ENCODE peak calls at places on chromosomes 5 and 9, in six cellular contexts. E, K, T, U, P and G are unnamed samples. For H3K9me3, the result is how much of the 10 kb centered on the place peaks cover.

GRCh38 chr5:6391151-6391550 is 12.8 kb upstream of the MED10 start:
- DNase-seq in E (no peak), K (no peak), T (no peak), U (no peak), P (no peak), G (no peak)

GRCh38 chr5:129541648-129542251 is 81.7 kb downstream of the ADAMTS19 start:
- DNase-seq in E (no peak), K (no peak), T (no peak), U (no peak), P (peak), G (no peak)

GRCh38 chr5:151694035-151694485 is 7.3 kb upstream of the SPARC start:
- DNase-seq in E (no peak), K (no peak), T (no peak), U (peak), P (no peak), G (no peak)

GRCh38 chr5:154366353-154366752 is 79.4 kb upstream of the SAP30L start:
- DNase-seq in E (no peak), K (no peak), T (no peak), U (no peak), P (peak), G (no peak)

GRCh38 chr9:14189578-14189977 is 124.4 kb downstream of the NFIB start:
- DNase-seq in E (no peak), K (no peak), T (no peak), U (no peak), P (peak), G (no peak)

GRCh38 chr5:30103056-30104020 is 1090.1 kb upstream of the CDH6 start:
- DNase-seq in E (no peak), K (no peak), T (no peak), U (no peak), P (peak), G (no peak)

GRCh38 chr9:76655121-76655531 is 109.1 kb upstream of the PCA3 start:
- DNase-seq in E (no peak), K (no peak), T (no peak), U (no peak), P (peak), G (no peak)

GRCh38 chr5:22754155-22754554 is 99.0 kb downstream of the CDH12 start:
- DNase-seq in E (no peak), K (no peak), T (no peak), U (no peak), P (no peak), G (no peak)

GRCh38 chr9:111621895-111622480 is 9.1 kb upstream of the DNAJC25 start:
- DNase-seq in E (no peak), K (no peak), T (no peak), U (peak), P (no peak), G (no peak)

GRCh38 chr5:141149812-141150211 is at the start of gene PCDHB6:
- DNase-seq in E (no peak), K (no peak), T (no peak), U (peak), P (no peak), G (no peak)

GRCh38 chr5:141150215-141150992 is 547 bp downstream of the PCDHB6 start:
- DNase-seq in E (no peak), K (no peak), T (no peak), U (no peak), P (no peak), G (no peak)

GRCh38 chr5:141150993-141151325 is 1.1 kb downstream of the PCDHB6 start:
- DNase-seq in E (no peak), K (no peak), T (no peak), U (no peak), P (no peak), G (no peak)

GRCh38 chr5:141155540-141156374 is 5.9 kb downstream of the PCDHB6 start:
- DNase-seq in E (no peak), K (no peak), T (no peak), U (no peak), P (no peak), G (no peak)
- H3K9me3 ChIP-seq in E (half or more), K (under half), T (half or more), U (under half), P (under half), G (under half)

GRCh38 chr9:131697908-131698714 is 41.8 kb downstream of the RAPGEF1 start:
- DNase-seq in E (no peak), K (no peak), T (no peak), U (no peak), P (no peak), G (no peak)

GRCh38 chr9:131698715-131699053 is 41.2 kb downstream of the RAPGEF1 start:
- DNase-seq in E (no peak), K (no peak), T (no peak), U (no peak), P (no peak), G (no peak)

GRCh38 chr9:131695366-131696162 is 44.3 kb downstream of the RAPGEF1 start:
- DNase-seq in E (no peak), K (no peak), T (no peak), U (no peak), P (no peak), G (no peak)

GRCh38 chr9:131696163-131696439 is 43.8 kb downstream of the RAPGEF1 start:
- DNase-seq in E (no peak), K (no peak), T (no peak), U (no peak), P (no peak), G (no peak)

GRCh38 chr9:131697097-131697496 is 42.8 kb downstream of the RAPGEF1 start:
- DNase-seq in E (no peak), K (peak), T (peak), U (peak), P (peak), G (no peak)
- TF ChIP-seq CTCF in E (no peak), K (peak), T (no peak), U (no peak), P (no peak), G (no peak)

GRCh38 chr5:158599132-158599531 is 500.6 kb downstream of the EBF1 start:
- DNase-seq in E (no peak), K (peak), T (no peak), U (no peak), P (peak), G (no peak)
- H3K9me3 ChIP-seq in E (under half), K (under half), T (under half), U (under half), P (under half), G (under half)

GRCh38 chr9:2367970-2368369 is 253.6 kb upstream of the VLDLR start:
- DNase-seq in E (peak), K (no peak), T (no peak), U (no peak), P (no peak), G (no peak)
- TF ChIP-seq CTCF in E (no peak), K (no peak), T (no peak), U (no peak), P (no peak), G (no peak)

GRCh38 chr5:175621971-175622370 is 35.9 kb upstream of the HRH2 start:
- DNase-seq in E (no peak), K (no peak), T (no peak), U (no peak), P (no peak), G (no peak)

GRCh38 chr5:175624362-175624761 is 33.5 kb upstream of the HRH2 start:
- DNase-seq in E (no peak), K (no peak), T (no peak), U (no peak), P (no peak), G (no peak)

GRCh38 chr5:175627037-175627436 is 30.8 kb upstream of the HRH2 start:
- DNase-seq in E (no peak), K (no peak), T (no peak), U (no peak), P (no peak), G (no peak)

GRCh38 chr5:175620527-175620926 is 37.3 kb upstream of the HRH2 start:
- DNase-seq in E (no peak), K (no peak), T (no peak), U (no peak), P (no peak), G (no peak)

DNA sequence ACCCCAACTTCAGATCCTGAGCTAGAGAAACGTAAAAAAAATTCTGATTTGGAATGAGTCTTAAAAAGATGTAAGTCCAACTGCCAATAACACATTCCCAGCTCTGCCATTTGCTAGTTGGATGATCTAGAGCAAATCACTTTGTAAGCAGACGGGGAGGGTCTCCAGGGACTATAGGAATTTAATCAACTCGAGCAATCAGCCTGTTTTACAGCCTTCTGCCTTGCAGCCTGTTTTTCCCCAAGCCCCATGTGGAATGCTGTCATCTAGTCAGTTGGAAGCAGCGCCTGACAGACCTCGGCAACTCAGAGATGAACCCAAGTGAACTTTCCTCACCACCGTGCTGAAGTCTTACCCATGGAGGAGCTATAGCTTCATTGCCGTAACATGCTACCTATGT is 34.8 kb upstream of the HRH2 start:
- DNase-seq in E (no peak), K (no peak), T (no peak), U (no peak), P (no peak), G (no peak)
- H3K9me3 ChIP-seq in E (under half), K (under half), T (under half), U (under half), P (under half), G (under half)

DNA sequence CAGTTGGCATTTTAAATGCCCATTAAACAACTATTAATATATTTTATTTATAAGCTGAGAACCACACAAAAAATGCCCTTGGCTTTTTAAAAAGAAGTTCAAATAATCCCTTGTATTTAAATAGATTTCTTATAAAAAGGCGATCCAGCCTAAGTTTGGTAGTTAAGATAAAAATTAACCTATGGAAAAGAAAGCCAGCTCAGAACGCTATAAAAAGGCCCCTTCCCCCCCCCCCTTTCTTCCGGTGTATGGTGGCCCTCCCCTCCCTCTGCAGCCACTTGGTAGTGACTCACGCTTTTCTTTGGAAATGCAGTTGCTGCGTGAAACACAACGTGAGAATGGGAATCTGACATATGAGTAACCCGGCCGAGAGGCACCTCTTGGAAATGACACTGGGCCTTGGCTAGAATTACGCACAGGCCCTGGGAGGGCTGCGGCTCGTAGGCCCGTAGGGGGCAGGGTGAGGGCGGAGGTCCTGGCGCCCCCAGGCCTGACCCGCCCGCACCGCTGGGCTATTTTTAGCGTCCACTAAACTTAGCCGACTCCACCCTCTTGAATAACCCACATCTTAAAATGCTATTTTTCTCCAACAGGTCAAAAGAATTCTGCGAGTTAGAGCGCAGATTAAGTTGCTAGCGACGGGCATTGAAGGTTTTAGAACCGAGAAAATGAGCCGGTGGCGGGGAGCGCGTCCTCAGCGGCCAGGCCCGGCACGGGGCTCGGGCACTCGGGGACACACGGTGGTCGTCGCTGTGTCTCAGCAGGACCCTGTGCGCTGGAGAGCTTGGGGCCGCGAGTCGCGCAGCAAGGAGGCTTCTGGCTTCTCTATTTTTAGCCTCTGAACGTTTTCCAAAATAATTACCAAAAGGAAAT is 168.7 kb downstream of the AUH start:
- DNase-seq in E (peak), K (peak), T (peak), U (peak), P (peak), G (no peak)
- TF ChIP-seq CTCF in E (no peak), K (peak), T (no peak), U (peak), P (no peak), G (no peak)

DNA sequence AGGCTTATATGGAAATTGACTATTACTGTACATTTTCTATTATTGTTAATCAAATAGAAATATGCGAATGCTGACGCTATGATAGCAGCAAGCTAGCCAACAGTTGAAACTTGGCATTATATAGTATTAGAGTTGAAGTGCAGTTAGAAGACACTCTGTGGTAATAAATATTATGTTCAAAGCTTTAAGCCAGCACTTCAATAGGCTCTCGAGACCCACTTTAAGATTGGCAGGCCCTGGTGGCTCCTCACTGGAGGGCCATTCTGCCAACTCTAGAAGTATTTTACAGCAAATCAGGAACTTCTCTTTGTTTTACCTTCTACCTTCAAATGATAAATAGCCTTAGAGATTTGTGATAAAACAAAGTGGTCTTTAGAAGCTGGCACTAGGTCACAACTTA is 2029.0 kb upstream of the WWC1 start:
- DNase-seq in E (no peak), K (no peak), T (no peak), U (no peak), P (no peak), G (no peak)
- H3K9me3 ChIP-seq in E (under half), K (under half), T (under half), U (under half), P (under half), G (under half)

GRCh38 chr5:64637837-64638443 is 52.4 kb upstream of the SHISAL2B start:
- DNase-seq in E (no peak), K (no peak), T (no peak), U (no peak), P (no peak), G (no peak)
- TF ChIP-seq CTCF in E (no peak), K (no peak), T (no peak), U (no peak), P (no peak), G (no peak)

DNA sequence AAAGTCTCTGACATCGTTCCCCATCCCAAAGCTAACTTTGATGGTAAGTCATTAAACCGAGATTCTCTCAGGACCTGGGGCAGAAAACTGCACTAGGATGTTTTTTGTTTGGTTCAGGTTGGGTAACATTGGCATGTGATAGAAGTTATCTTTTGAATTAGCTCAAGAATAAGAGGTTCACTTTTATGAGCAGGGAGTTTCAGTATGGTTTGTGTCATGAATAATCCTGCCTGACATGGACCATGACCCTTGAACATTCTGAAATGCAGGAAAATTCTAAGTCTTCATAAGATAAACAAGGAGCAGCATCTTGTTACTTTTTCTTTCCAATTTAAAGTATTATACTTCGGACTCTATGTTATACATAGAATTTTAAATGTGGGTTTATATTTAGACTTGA is 102.9 kb upstream of the TAF11L2 start:
- DNase-seq in E (no peak), K (no peak), T (no peak), U (no peak), P (no peak), G (no peak)
- H3K9me3 ChIP-seq in E (under half), K (under half), T (under half), U (under half), P (under half), G (under half)

DNA sequence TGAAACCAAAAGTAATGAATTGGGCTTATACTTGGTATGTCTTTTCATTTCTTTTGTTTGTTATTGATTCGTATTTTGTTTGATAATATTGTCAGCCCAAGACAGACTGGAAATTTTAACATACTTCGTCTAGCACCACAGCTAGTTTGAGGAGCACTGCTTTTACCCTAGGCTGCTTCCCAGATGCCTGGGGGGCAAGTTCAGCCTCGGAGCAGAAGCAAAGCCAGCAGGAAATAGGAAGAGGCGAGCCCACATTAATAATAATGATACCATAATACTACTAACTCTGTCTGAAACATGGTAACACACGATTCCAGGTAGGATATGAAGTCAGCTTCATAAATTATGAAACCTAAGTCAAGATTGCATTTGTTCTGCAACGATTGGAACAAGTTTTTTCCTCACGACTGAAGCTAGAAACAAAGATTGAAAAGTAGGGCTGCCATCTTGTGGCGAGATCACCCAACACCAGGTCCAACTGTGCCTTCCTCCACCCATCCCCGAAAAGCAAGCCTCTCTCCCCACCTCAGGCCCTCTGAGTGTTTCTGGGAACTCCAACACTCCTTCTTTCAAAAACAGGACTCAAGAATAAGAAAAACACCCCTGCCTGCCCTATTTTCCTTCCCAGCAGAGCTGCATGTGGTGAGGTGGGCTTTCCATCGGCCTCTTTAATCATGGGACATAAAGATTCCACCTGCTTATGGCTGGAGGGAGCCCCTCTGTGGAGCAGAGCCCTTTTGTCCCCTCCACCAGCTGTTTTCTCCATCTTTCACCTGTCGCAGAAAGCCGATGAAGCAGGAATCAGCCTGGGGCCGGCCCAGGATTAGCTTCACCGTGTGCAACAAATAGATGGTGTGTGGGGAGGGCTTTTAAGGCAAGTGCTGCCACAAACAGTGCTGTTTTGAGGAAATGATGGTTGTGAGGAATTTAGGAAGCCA is 236.3 kb downstream of the CAAP1 start:
- DNase-seq in E (no peak), K (no peak), T (no peak), U (peak), P (no peak), G (no peak)
- TF ChIP-seq CTCF in E (no peak), K (no peak), T (no peak), U (peak), P (peak), G (no peak)